ENCODE peak calls at places on chromosomes 4 and X, in four cellular contexts. L, O, B and S are unnamed samples.

GRCh38 chr4:100428051-100428450 is 89.8 kb downstream of the EMCN start:
- DNase-seq in L (peak), O (no peak), B (no peak), S (no peak)

GRCh38 chr4:161791796-161792556 is 371.8 kb downstream of the FSTL5 start:
- DNase-seq in L (no peak), O (no peak), B (no peak), S (no peak)

GRCh38 chr4:141391771-141392170 is 171.1 kb downstream of the ZNF330 start:
- DNase-seq in L (no peak), O (no peak), B (no peak), S (no peak)

GRCh38 chr4:105666693-105667092 is 41.8 kb downstream of the INTS12 start:
- DNase-seq in L (peak), O (no peak), B (no peak), S (peak)

GRCh38 chr4:156838761-156839160 is 132.8 kb downstream of the PDGFC start:
- DNase-seq in L (no peak), O (no peak), B (no peak), S (peak)

GRCh38 chr4:187088070-187088799 is 364.6 kb upstream of the FAT1 start:
- DNase-seq in L (no peak), O (no peak), B (no peak), S (no peak)

GRCh38 chr4:17544205-17544604 is 29.2 kb downstream of the CLRN2 start:
- DNase-seq in L (no peak), O (no peak), B (no peak), S (no peak)

GRCh38 chrX:150258463-150259430 is 104.4 kb upstream of the MAMLD1 start:
- DNase-seq in L (no peak), O (no peak), B (no peak), S (no peak)

GRCh38 chr4:22552802-22553201 is 36.9 kb upstream of the ADGRA3 start:
- DNase-seq in L (no peak), O (no peak), B (no peak), S (no peak)

GRCh38 chr4:38868055-38868965 is 704 bp downstream of the FAM114A1 start:
- DNase-seq in L (peak), O (peak), B (peak), S (peak)

GRCh38 chrX:69156638-69157037 is 8.6 kb downstream of the PJA1 start:
- DNase-seq in L (no peak), O (no peak), B (no peak), S (no peak)

GRCh38 chrX:125004799-125005198 is 314.9 kb upstream of the TEX13C start:
- DNase-seq in L (no peak), O (no peak), B (no peak), S (no peak)

GRCh38 chrX:150365953-150366911 is 3.1 kb downstream of the MAMLD1 start:
- DNase-seq in L (peak), O (peak), B (peak), S (peak)

GRCh38 chr4:151806511-151806927 is 45.7 kb upstream of the GATB start:
- DNase-seq in L (no peak), O (peak), B (no peak), S (no peak)

GRCh38 chrX:77446029-77446585 is 1.1 kb upstream of the FGF16 start:
- DNase-seq in L (no peak), O (no peak), B (peak), S (peak)

GRCh38 chr4:53227451-53227850 is 138.4 kb downstream of the SCFD2 start:
- DNase-seq in L (no peak), O (no peak), B (no peak), S (no peak)

GRCh38 chr4:95124906-95125504 is 367.2 kb downstream of the BMPR1B start:
- DNase-seq in L (peak), O (peak), B (no peak), S (peak)

GRCh38 chr4:140249351-140249750 is 95.4 kb upstream of the MAML3 start:
- DNase-seq in L (no peak), O (no peak), B (no peak), S (peak)

GRCh38 chr4:152996672-152997071 is 60.5 kb downstream of the FHDC1 start:
- DNase-seq in L (no peak), O (no peak), B (no peak), S (no peak)

GRCh38 chrX:148416931-148417330 is 83.5 kb upstream of the AFF2 start:
- DNase-seq in L (no peak), O (no peak), B (no peak), S (no peak)

GRCh38 chrX:43176686-43177085 is 398.7 kb upstream of the PPP1R2C start:
- DNase-seq in L (peak), O (no peak), B (no peak), S (peak)

GRCh38 chr4:61094854-61095598 is 105.1 kb upstream of the ADGRL3 start:
- DNase-seq in L (no peak), O (no peak), B (no peak), S (no peak)

GRCh38 chrX:134803551-134804183 is 145.4 kb upstream of the PLAC1 start:
- DNase-seq in L (no peak), O (no peak), B (no peak), S (peak)

GRCh38 chr4:140152015-140152703 is 1.8 kb downstream of the MAML3 start:
- DNase-seq in L (no peak), O (peak), B (peak), S (peak)

GRCh38 chr4:101667348-101667747 is 123.2 kb upstream of the BANK1 start:
- DNase-seq in L (no peak), O (no peak), B (no peak), S (no peak)

GRCh38 chr4:2831611-2832308 is 11.9 kb upstream of the ADD1 start:
- DNase-seq in L (no peak), O (peak), B (peak), S (no peak)
- TF ChIP-seq POLR2A in L (no peak), O (no peak), B (no peak), S (no peak)

GRCh38 chrX:66164470-66164869 is 423 bp downstream of the HEPH start:
- DNase-seq in L (no peak), O (no peak), B (no peak), S (no peak)

GRCh38 chrX:66163447-66163846 is 600 bp upstream of the HEPH start:
- DNase-seq in L (no peak), O (no peak), B (no peak), S (no peak)

GRCh38 chrX:66163849-66164401 is at the start of gene HEPH:
- DNase-seq in L (no peak), O (peak), B (no peak), S (no peak)

GRCh38 chrX:66164931-66165330 is 884 bp downstream of the HEPH start:
- DNase-seq in L (no peak), O (no peak), B (no peak), S (no peak)

DNA sequence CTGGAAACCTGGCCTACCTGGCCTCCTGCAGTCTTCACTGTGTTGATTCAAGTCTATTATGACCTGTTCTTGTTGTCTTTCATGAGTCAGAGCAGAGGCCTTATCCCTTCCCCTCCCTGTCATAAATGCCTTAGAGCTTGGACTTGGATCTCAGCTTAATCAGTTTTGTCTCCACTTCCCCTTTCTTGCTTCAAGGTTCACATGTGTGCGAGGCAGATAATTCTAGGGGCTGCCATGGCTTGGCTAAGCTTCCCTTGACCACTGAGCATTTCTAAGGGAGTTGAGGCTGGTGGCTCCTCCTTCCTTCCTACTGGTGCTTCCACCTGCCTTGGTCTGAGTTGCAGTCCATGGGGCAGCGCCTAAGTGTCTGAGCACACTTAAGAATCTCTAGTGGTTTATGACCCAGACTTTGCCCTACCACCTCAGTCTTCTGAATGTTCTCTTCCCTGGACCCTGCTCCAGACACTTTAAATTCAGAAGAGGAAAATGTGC is 1.7 kb upstream of the HEPH start:
- DNase-seq in L (no peak), O (no peak), B (no peak), S (peak)
- TF ChIP-seq POLR2A in L (no peak), O (no peak), B (no peak), S (no peak)

GRCh38 chrX:103585421-103586313 is at the start of gene TCEAL4:
- DNase-seq in L (peak), O (peak), B (peak), S (peak)
- TF ChIP-seq POLR2A in L (peak), O (no peak), B (peak), S (no peak)

DNA sequence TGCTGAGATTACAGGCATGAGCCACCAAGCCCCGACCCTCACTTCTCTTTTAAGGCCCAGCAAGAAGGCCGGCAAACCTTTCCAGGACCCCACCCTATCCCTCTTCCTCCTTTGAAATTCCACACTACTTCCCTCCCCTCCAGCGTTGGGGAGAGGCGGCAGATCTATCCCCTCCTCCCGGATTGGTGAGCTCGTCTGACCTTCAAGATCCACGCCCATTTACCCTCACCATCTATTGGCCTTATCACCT is 4.5 kb upstream of the PRICKLE3 start:
- DNase-seq in L (no peak), O (no peak), B (no peak), S (no peak)
- TF ChIP-seq POLR2A in L (peak), O (no peak), B (no peak), S (no peak)

GRCh38 chr4:7045553-7045952 is 2.4 kb downstream of the TADA2B start:
- DNase-seq in L (no peak), O (no peak), B (no peak), S (no peak)

GRCh38 chr4:7042697-7043464 is at the start of gene TADA2B:
- DNase-seq in L (peak), O (peak), B (peak), S (peak)

GRCh38 chr4:7044415-7044930 is 1.3 kb downstream of the TADA2B start:
- DNase-seq in L (no peak), O (no peak), B (peak), S (peak)

GRCh38 chr4:7041851-7042696 is 1.1 kb upstream of the TADA2B start:
- DNase-seq in L (no peak), O (peak), B (peak), S (no peak)

DNA sequence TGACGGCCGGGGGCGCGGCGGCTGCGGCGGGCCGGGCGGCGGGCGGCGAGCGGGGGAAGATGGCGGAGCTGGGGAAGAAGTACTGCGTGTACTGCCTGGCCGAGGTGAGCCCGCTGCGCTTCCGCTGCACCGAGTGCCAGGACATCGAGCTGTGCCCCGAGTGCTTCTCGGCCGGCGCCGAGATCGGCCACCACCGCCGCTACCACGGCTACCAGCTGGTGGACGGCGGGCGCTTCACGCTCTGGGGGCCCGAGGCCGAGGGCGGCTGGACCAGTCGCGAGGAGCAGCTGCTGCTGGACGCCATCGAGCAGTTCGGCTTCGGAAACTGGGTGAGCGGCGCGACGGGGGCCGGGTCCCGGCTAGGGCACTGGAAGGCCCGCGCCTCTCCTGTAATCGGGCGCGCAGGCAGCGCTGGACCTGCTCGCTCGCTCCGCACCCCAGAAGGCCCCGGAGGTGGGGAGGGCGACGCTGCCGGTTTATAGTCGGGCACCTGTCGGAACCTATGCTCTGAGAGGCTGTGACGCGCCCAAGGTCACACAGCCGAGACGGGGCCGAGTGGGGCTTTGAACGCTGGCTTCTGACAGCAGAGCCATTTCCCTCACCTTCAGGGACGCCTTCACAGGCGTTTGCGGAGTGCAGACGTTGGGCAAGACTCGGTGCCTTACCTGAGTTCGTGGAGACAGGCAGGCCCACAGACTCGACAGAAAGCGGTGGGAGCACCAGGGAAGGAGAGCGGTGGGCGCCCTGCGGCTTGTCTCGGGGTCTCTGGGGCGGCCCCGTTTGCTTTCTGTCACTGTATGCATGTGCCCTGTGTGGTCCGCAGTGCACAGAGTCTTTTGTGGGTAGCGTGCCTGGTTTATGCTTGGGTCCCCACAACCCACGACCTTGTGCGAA is 596 bp downstream of the TADA2B start:
- DNase-seq in L (peak), O (no peak), B (peak), S (peak)
- TF ChIP-seq POLR2A in L (no peak), O (no peak), B (peak), S (peak)

DNA sequence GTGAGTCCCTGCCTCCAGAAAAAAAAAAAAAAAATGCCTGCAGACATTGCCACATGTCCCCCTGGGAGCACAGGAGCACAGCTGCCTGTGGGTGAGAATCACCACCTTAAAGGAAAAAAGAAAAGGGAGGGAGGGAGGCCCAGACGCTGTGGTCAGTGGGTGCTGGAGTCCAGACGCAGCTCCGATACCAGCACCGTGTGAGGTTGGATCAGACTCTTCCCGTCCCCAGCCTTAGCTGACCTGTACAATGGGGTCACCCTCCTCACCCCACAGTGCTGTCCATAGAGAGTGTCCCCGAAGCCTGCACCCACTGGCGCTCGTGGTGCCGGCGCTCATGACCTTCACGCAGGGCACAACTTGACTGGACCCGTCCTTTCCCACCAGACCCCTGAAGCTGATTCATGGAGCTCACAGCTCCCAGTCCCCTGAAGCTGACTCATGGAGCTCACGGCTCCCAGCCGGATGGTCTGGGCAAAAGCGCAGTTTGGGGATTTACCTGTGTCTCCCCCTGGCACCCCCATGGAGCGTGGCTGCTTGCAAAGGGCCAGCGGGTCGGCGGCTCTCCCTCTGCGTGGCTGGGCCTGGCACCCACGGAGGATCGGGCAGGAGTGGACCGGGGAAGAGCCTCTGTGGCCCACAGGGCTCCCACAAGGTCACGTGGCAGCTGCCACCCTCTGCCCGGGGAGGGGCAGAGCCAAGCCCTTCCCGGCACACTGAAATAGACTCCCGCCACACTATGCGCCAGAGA is 31.4 kb downstream of the ABLIM2 start:
- DNase-seq in L (no peak), O (no peak), B (no peak), S (no peak)
- TF ChIP-seq POLR2A in L (no peak), O (no peak), B (no peak), S (no peak)

DNA sequence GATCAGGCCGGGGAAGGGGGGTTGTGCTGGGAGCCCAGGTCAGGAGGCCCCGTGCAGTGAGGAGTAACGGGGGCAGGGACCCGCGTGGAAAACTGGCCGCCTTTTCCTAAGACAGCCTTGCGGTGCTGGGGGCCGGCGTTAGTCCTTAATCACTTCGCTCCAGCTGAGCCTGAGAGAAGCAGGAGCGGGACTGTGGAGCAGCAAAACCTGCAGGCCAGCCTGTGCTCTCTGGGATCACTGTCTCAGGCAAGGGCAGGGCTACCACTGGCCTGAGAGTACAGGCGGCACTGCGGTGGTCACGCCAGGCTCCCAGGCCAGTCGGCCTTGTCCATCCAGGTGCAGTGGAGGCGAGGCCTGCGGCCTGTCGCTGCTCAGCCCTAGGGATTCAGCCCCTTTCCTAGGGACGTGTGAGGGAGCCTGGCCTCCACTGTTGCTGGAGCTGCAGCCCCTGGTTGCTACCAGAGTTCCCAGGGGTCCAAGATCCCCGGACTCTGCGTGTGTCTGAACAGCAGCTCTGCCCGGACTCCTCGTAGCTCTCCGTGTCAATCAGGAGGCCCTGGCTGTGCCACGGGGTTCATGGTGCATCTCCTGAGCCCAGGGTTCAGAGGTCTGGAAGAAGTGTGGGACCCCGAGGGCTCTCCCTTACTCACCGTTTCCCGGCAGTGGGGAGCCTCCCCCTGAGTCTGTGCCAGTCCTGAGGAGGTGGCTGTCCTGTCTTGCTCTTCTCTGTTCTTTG is 2141.7 kb upstream of the TENM3 start:
- DNase-seq in L (no peak), O (no peak), B (no peak), S (no peak)
- TF ChIP-seq POLR2A in L (no peak), O (no peak), B (no peak), S (no peak)

DNA sequence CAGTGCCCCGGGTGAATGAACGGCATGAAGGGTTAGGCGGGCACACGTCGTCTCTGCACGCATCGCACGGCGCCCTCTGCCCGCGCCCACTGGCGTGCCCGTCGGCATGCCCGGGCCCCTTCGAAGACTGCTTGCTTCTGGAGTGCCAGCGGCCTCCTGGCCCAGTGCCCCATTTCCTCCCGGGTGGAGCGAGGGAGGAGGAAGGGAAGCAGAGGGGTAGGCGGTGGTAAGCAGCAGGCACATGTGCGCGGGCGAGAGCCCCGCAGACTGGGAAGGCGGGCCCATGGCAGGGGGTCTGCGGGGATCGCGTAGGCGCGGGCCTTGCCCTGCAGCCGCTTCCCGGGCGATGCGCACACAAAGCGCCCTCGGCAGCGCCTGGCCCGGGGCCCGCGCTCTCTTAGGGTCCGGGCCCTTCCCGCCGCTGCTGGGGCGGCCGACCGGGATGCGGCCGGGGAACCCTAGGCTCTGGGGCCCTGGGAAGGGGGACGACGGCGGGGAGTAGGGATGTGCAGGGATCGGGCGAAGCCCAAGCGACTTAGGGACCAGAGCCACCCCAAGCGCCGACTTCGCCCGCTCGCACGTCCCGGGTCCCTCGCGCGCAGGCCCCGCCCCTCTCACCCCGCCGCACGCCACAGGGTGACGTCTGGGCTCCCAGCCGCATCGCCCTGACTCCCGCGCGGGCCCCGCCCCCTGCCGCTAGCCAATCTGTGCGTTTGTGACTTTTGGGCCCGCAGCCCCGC is 866 bp upstream of the EMD start:
- DNase-seq in L (no peak), O (peak), B (peak), S (no peak)
- TF ChIP-seq POLR2A in L (peak), O (no peak), B (peak), S (no peak)